ENCODE peak calls at places on chromosomes 5 and 9, in four cellular contexts. One of them, this sample, is unnamed.

GRCh38 chr9:114005371-114006154 is 72.5 kb downstream of the AMBP start:
- DNase-seq in cardiac muscle cell: no peak
- DNase-seq in aorta: no peak
- DNase-seq in left lung: no peak
- DNase-seq in this sample: no peak

GRCh38 chr5:159402328-159402727 is 72.0 kb upstream of the IL12B start:
- DNase-seq in left lung: no peak
- DNase-seq in aorta: no peak
- DNase-seq in cardiac muscle cell: no peak
- DNase-seq in this sample: no peak

GRCh38 chr9:4509590-4509984 is 19.3 kb downstream of the SLC1A1 start:
- DNase-seq in left lung: no peak
- DNase-seq in aorta: no peak
- DNase-seq in cardiac muscle cell: no peak
- DNase-seq in this sample: no peak

GRCh38 chr9:126276056-126276728 is 50.4 kb upstream of the MVB12B start:
- DNase-seq in cardiac muscle cell: no peak
- DNase-seq in aorta: no peak
- DNase-seq in left lung: no peak
- DNase-seq in this sample: no peak

GRCh38 chr5:149150457-149150856 is 9.2 kb downstream of the ABLIM3 start:
- DNase-seq in aorta: no peak
- DNase-seq in cardiac muscle cell: peak
- DNase-seq in left lung: no peak
- DNase-seq in this sample: no peak

GRCh38 chr9:136345281-136346156 is 18.0 kb downstream of the DNLZ start:
- DNase-seq in aorta: peak
- DNase-seq in cardiac muscle cell: peak
- DNase-seq in left lung: peak
- DNase-seq in this sample: no peak

GRCh38 chr9:93020785-93021670 is 37.5 kb upstream of the SUSD3 start:
- DNase-seq in cardiac muscle cell: no peak
- DNase-seq in left lung: no peak
- DNase-seq in aorta: no peak
- DNase-seq in this sample: no peak

GRCh38 chr5:53373420-53374188 is 106.8 kb upstream of the FST start:
- DNase-seq in cardiac muscle cell: peak
- DNase-seq in left lung: no peak
- DNase-seq in aorta: no peak
- DNase-seq in this sample: no peak

GRCh38 chr9:124894741-124895170 is 32.8 kb downstream of the ARPC5L start:
- DNase-seq in cardiac muscle cell: peak
- DNase-seq in left lung: no peak
- DNase-seq in aorta: no peak
- DNase-seq in this sample: peak

GRCh38 chr9:503331-503730 is 288.7 kb downstream of the DOCK8 start:
- DNase-seq in left lung: no peak
- DNase-seq in aorta: no peak
- DNase-seq in cardiac muscle cell: no peak
- DNase-seq in this sample: no peak
- H3K27ac ChIP-seq in left lung: no peak
- H3K27ac ChIP-seq in aorta: no peak
- H3K27ac ChIP-seq in cardiac muscle cell: peak
- H3K27ac ChIP-seq in this sample: no peak

GRCh38 chr9:14320272-14321245 is 6.6 kb upstream of the NFIB start:
- DNase-seq in left lung: no peak
- DNase-seq in aorta: no peak
- DNase-seq in cardiac muscle cell: peak
- DNase-seq in this sample: no peak
- H3K4me3 ChIP-seq in left lung: peak
- H3K4me3 ChIP-seq in aorta: peak
- H3K4me3 ChIP-seq in cardiac muscle cell: peak
- H3K4me3 ChIP-seq in this sample: peak

GRCh38 chr5:147763791-147764525 is 18.6 kb downstream of the JAKMIP2 start:
- DNase-seq in cardiac muscle cell: peak
- DNase-seq in left lung: no peak
- DNase-seq in aorta: no peak
- DNase-seq in this sample: no peak
- H3K27ac ChIP-seq in cardiac muscle cell: no peak
- H3K27ac ChIP-seq in left lung: no peak
- H3K27ac ChIP-seq in aorta: no peak
- H3K27ac ChIP-seq in this sample: no peak

DNA sequence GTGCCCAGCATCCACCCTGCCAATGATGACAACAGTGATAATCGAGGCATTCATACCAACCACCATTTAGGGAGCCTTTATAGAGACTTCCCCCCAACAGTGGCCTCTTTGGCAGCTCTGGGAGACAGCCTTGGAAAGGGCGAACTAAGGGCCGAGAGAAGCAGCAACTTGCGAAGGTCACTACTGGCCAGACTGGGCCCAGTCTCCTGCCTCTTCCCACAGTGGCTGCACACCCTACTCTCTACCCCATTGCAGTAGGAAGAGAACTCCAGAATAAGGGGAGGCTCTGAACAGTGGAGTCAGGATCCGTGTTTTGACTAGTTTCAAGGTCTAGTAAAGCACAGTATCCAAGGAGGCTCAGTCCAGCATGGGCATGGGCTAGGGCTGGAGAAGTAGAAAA is 5.3 kb downstream of the LHX6 start:
- DNase-seq in aorta: no peak
- DNase-seq in left lung: no peak
- DNase-seq in cardiac muscle cell: no peak
- DNase-seq in this sample: no peak
- H3K4me3 ChIP-seq in aorta: no peak
- H3K4me3 ChIP-seq in left lung: no peak
- H3K4me3 ChIP-seq in cardiac muscle cell: no peak
- H3K4me3 ChIP-seq in this sample: no peak

GRCh38 chr5:122264610-122265009 is 47.4 kb upstream of the SNCAIP start:
- DNase-seq in cardiac muscle cell: no peak
- DNase-seq in left lung: no peak
- DNase-seq in aorta: no peak
- DNase-seq in this sample: no peak

GRCh38 chr5:122267195-122267594 is 44.8 kb upstream of the SNCAIP start:
- DNase-seq in cardiac muscle cell: no peak
- DNase-seq in left lung: no peak
- DNase-seq in aorta: no peak
- DNase-seq in this sample: no peak

GRCh38 chr5:122262107-122262506 is 49.9 kb upstream of the SNCAIP start:
- DNase-seq in cardiac muscle cell: peak
- DNase-seq in aorta: no peak
- DNase-seq in left lung: no peak
- DNase-seq in this sample: no peak

GRCh38 chr5:122259995-122260394 is 52.0 kb upstream of the SNCAIP start:
- DNase-seq in aorta: peak
- DNase-seq in left lung: no peak
- DNase-seq in cardiac muscle cell: peak
- DNase-seq in this sample: no peak

GRCh38 chr5:122263352-122264030 is 48.5 kb upstream of the SNCAIP start:
- DNase-seq in aorta: no peak
- DNase-seq in left lung: no peak
- DNase-seq in cardiac muscle cell: peak
- DNase-seq in this sample: no peak
- H3K27ac ChIP-seq in aorta: no peak
- H3K27ac ChIP-seq in left lung: no peak
- H3K27ac ChIP-seq in cardiac muscle cell: no peak
- H3K27ac ChIP-seq in this sample: no peak

DNA sequence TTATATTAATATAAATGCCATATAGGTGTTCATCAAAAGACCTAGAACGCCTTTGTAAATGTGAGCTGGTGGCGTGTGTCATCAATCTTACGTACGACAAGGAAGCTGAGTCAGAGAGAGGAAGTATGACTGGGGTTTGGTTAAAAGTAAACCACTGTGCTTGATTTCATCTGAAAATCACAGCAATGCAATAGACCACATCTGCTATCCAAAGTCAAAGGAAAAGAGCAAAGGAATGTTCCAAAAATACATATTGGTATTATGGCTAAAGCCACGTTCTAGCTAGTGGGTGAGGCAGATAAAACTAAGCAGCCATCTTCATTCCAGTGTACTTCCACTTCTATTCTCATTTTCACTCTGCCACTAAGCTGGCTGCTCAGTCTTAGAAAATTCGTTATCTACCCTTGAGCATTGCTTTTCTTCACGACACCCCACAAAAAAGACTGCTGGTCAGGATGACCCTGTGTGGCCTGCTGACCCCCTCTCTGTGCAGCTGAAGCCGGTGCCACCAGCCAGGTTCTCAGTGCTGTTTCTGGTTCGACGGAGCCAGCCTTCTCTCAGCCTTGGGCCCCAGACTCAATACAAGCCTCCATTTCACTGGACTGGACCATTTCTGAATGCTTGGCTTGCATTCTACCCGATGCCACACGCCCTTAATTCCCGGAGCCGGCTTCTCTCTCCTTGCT is 23.8 kb downstream of the SHC3 start:
- DNase-seq in aorta: no peak
- DNase-seq in cardiac muscle cell: peak
- DNase-seq in left lung: no peak
- DNase-seq in this sample: no peak
- H3K4me3 ChIP-seq in aorta: no peak
- H3K4me3 ChIP-seq in cardiac muscle cell: no peak
- H3K4me3 ChIP-seq in left lung: no peak
- H3K4me3 ChIP-seq in this sample: no peak

GRCh38 chr9:122164286-122164685 is 4.6 kb downstream of the MORN5 start:
- DNase-seq in aorta: no peak
- DNase-seq in left lung: no peak
- DNase-seq in cardiac muscle cell: no peak
- DNase-seq in this sample: no peak

GRCh38 chr9:122162415-122162814 is 2.7 kb downstream of the MORN5 start:
- DNase-seq in cardiac muscle cell: no peak
- DNase-seq in left lung: no peak
- DNase-seq in aorta: no peak
- DNase-seq in this sample: no peak

GRCh38 chr9:122158202-122158601 is 1.4 kb downstream of the NDUFA8 start:
- DNase-seq in cardiac muscle cell: peak
- DNase-seq in left lung: no peak
- DNase-seq in aorta: no peak
- DNase-seq in this sample: no peak

GRCh38 chr9:122159026-122159924 is at the start of the genes MORN5 and NDUFA8:
- DNase-seq in cardiac muscle cell: peak
- DNase-seq in aorta: peak
- DNase-seq in left lung: peak
- DNase-seq in this sample: peak

GRCh38 chr9:122159925-122160246 is 178 bp downstream of the MORN5 start:
- DNase-seq in cardiac muscle cell: no peak
- DNase-seq in aorta: no peak
- DNase-seq in left lung: no peak
- DNase-seq in this sample: no peak
- H3K27ac ChIP-seq in cardiac muscle cell: no peak
- H3K27ac ChIP-seq in aorta: no peak
- H3K27ac ChIP-seq in left lung: no peak
- H3K27ac ChIP-seq in this sample: no peak

GRCh38 chr5:97545856-97546570 is 363.0 kb upstream of the RIOK2 start:
- DNase-seq in aorta: no peak
- DNase-seq in cardiac muscle cell: peak
- DNase-seq in left lung: no peak
- DNase-seq in this sample: no peak

GRCh38 chr5:97550164-97550563 is 367.1 kb upstream of the RIOK2 start:
- DNase-seq in left lung: no peak
- DNase-seq in cardiac muscle cell: peak
- DNase-seq in aorta: no peak
- DNase-seq in this sample: no peak

GRCh38 chr5:97549496-97549895 is 366.4 kb upstream of the RIOK2 start:
- DNase-seq in cardiac muscle cell: no peak
- DNase-seq in aorta: no peak
- DNase-seq in left lung: no peak
- DNase-seq in this sample: no peak

GRCh38 chr5:97547414-97547813 is 364.4 kb upstream of the RIOK2 start:
- DNase-seq in left lung: no peak
- DNase-seq in cardiac muscle cell: no peak
- DNase-seq in aorta: no peak
- DNase-seq in this sample: no peak

DNA sequence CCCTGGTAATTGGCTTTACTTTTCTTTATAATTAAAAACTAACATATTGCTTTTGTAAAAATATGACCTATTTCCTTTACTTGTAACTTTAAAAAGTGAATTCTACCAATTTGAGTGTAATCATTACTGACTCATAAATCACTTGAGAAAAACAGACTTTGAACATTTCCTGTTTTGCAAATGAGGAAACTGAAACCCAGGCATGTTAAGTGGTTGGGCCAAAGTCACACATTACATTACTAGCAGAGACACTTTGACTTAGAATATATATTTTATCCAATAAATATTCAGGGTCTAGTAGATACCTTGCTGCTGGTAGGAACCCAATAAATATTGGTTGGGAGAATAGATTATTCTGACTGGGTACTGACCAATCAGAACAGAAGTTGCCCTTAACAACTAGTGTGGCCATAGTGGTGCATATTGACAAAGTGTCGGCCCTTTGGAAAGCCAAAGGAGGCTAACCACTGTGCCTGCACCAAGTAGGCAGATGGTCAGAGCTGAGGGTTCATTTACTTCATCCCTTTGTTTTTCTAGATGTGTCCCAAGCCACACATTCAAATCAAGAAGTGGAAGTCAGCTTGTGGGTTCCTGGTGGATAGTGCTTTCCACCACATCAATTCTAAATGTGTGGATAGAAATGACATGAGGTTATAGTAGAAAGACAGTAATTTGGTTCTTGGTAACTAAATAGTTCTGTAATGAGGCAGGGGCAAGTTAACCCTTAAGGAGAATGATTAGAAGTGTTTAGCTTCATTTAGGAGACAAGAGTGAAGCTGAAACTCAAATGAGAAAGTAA is 365.2 kb upstream of the RIOK2 start:
- DNase-seq in cardiac muscle cell: peak
- DNase-seq in left lung: no peak
- DNase-seq in aorta: no peak
- DNase-seq in this sample: no peak
- H3K4me3 ChIP-seq in cardiac muscle cell: no peak
- H3K4me3 ChIP-seq in left lung: no peak
- H3K4me3 ChIP-seq in aorta: no peak
- H3K4me3 ChIP-seq in this sample: no peak

GRCh38 chr5:41246376-41246775 is 33.0 kb upstream of the C6 start:
- DNase-seq in cardiac muscle cell: peak
- DNase-seq in left lung: no peak
- DNase-seq in aorta: no peak
- DNase-seq in this sample: no peak
- H3K27ac ChIP-seq in cardiac muscle cell: no peak
- H3K27ac ChIP-seq in left lung: no peak
- H3K27ac ChIP-seq in aorta: no peak
- H3K27ac ChIP-seq in this sample: no peak

DNA sequence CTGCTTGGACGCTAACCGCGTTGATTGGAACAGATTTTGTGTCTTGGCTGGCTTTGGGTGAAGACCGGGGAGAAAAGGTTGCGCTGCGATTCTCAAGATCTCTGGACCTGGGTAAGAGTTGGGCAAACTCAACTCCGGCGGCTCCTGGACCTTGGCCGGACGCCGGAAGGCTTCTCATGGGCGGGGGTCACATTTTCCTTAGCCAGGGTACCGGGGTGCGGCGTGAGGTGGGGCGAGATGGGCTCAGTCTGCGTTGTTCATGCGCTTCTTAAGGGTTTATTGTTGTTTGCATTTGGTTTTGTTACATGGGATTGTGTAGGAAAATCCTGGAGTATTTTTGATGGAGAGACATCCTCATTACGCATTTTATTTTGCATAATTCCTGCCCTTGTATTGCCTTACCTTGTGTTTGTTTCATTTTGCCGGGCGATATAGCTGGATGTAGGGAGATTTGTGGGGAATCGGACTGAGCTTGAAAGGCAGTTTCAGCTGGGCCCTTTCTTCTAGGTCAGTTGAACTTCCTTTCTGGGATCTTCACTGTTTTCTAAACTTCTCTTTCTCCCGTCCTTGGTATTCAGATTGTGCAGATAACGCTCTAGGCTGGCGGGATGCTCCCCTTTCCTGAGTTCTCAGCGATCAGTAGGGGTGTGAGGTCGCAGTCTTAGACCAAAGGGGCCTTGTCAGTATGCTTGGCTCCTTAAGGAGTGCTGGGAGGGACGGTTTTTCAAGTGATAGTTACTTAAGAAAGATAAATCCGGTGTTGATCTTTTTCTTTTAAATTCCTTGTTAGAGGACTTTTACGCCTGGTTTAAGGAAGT is 559 bp downstream of the MEGF10 start:
- DNase-seq in cardiac muscle cell: no peak
- DNase-seq in left lung: no peak
- DNase-seq in aorta: no peak
- DNase-seq in this sample: no peak
- H3K4me3 ChIP-seq in cardiac muscle cell: peak
- H3K4me3 ChIP-seq in left lung: no peak
- H3K4me3 ChIP-seq in aorta: no peak
- H3K4me3 ChIP-seq in this sample: peak